ENCODE peak calls at places on chromosomes 3 and 15, in four cellular contexts. O is cardiac muscle cell, G is iPS-NIHi11, J is RPMI7951. K is an unnamed sample.

GRCh38 chr3:83877909-83878308 is 1080.9 kb upstream of the CADM2 start:
- DNase-seq in O (no peak), G (no peak), J (no peak), K (no peak)

GRCh38 chr3:15815696-15816095 is 17.9 kb upstream of the ANKRD28 start:
- DNase-seq in O (peak; percentile 7), G (no peak), J (peak; percentile 71), K (no peak)

GRCh38 chr15:39135989-39136388 is 444.9 kb upstream of the THBS1 start:
- DNase-seq in O (no peak), G (no peak), J (peak; percentile 89), K (no peak)

GRCh38 chr3:190696777-190697501 is 165.6 kb downstream of the GMNC start:
- DNase-seq in O (peak; percentile 40), G (no peak), J (peak; percentile 42), K (no peak)

GRCh38 chr15:82043130-82043673 is 2.6 kb downstream of the MEX3B start:
- DNase-seq in O (no peak), G (no peak), J (no peak), K (peak; percentile 16)

GRCh38 chr15:76251717-76252116 is 59.6 kb downstream of the ETFA start:
- DNase-seq in O (no peak), G (no peak), J (no peak), K (no peak)

GRCh38 chr15:31067890-31068603 is 33.5 kb downstream of the TRPM1 start:
- DNase-seq in O (no peak), G (no peak), J (no peak), K (no peak)

GRCh38 chr3:49805367-49805782 is 2.3 kb downstream of the INKA1 start:
- DNase-seq in O (peak; percentile 30), G (no peak), J (no peak), K (peak; percentile 63)

GRCh38 chr3:21621396-21621695 is 129.7 kb downstream of the ZNF385D start:
- DNase-seq in O (no peak), G (no peak), J (no peak), K (no peak)

GRCh38 chr15:77657629-77658238 is 25.0 kb upstream of the LINGO1 start:
- DNase-seq in O (no peak), G (no peak), J (no peak), K (no peak)

GRCh38 chr15:37880009-37880834 is 54.2 kb upstream of the TMCO5A start:
- DNase-seq in O (peak; percentile 66), G (peak; percentile 58), J (peak; percentile 40), K (no peak)

GRCh38 chr3:24591661-24592555 is 97.3 kb upstream of the THRB start:
- DNase-seq in O (no peak), G (no peak), J (peak; percentile 80), K (peak; percentile 29)

GRCh38 chr3:175558261-175558660 is 699.1 kb downstream of the NAALADL2 start:
- DNase-seq in O (no peak), G (no peak), J (no peak), K (no peak)

GRCh38 chr15:88872106-88872505 is 23.2 kb downstream of the HAPLN3 start:
- DNase-seq in O (no peak), G (no peak), J (peak; percentile 37), K (no peak)

GRCh38 chr3:50260942-50261441 is 8.0 kb upstream of the SEMA3B start:
- DNase-seq in O (no peak), G (no peak), J (no peak), K (no peak)

GRCh38 chr3:186616299-186616617 is 3.4 kb downstream of the AHSG start:
- DNase-seq in O (no peak), G (no peak), J (no peak), K (no peak)

GRCh38 chr3:38136272-38136806 is 588 bp downstream of the ACAA1 start:
- DNase-seq in O (peak; percentile 66), G (no peak), J (peak; percentile 59), K (no peak)

GRCh38 chr3:141830508-141830907 is 45.9 kb upstream of the ATP1B3 start:
- DNase-seq in O (no peak), G (no peak), J (no peak), K (no peak)

GRCh38 chr15:74170845-74171578 is 2.5 kb upstream of the ISLR start:
- DNase-seq in O (no peak), G (no peak), J (no peak), K (no peak)

GRCh38 chr3:88141458-88142083 is 8.2 kb upstream of the C3orf38 start:
- DNase-seq in O (no peak), G (no peak), J (peak; percentile 36), K (no peak)

GRCh38 chr3:57559526-57559925 is 3.5 kb downstream of the PDE12 start:
- DNase-seq in O (no peak), G (no peak), J (peak; percentile 51), K (no peak)

GRCh38 chr3:15647629-15648167 is 46.2 kb downstream of the BTD start:
- DNase-seq in O (no peak), G (no peak), J (peak; percentile 99), K (no peak)

K was measured in NCI-H2029.